ENCODE peak calls at places on chromosomes 5 and 9, in five cellular contexts. One of them, this sample, is unnamed.

GRCh38 chr9:37503736-37504135 is 18.0 kb downstream of the POLR1E start:
- DNase-seq in kidney glomerular epithelial cell: no peak
- DNase-seq in activated CD8-positive, alpha-beta memory T cell treated with anti-CD3 and anti-CD28 coated beads, Interleukin-2, amount 50 U/mL, for 48 hours: no peak
- DNase-seq in heart right ventricle: no peak
- DNase-seq in AG08396: no peak
- DNase-seq in this sample: no peak

GRCh38 chr5:1881273-1881586 is 1.5 kb downstream of the IRX4 start:
- DNase-seq in kidney glomerular epithelial cell: no peak
- DNase-seq in activated CD8-positive, alpha-beta memory T cell treated with anti-CD3 and anti-CD28 coated beads, Interleukin-2, amount 50 U/mL, for 48 hours: no peak
- DNase-seq in heart right ventricle: no peak
- DNase-seq in AG08396: no peak
- DNase-seq in this sample: no peak

GRCh38 chr5:74311961-74312360 is 328.6 kb downstream of the ENC1 start:
- DNase-seq in kidney glomerular epithelial cell: no peak
- DNase-seq in activated CD8-positive, alpha-beta memory T cell treated with anti-CD3 and anti-CD28 coated beads, Interleukin-2, amount 50 U/mL, for 48 hours: no peak
- DNase-seq in heart right ventricle: no peak
- DNase-seq in AG08396: no peak
- DNase-seq in this sample: no peak

GRCh38 chr5:173891367-173891766 is 3.2 kb downstream of the CPEB4 start:
- DNase-seq in kidney glomerular epithelial cell: no peak
- DNase-seq in activated CD8-positive, alpha-beta memory T cell treated with anti-CD3 and anti-CD28 coated beads, Interleukin-2, amount 50 U/mL, for 48 hours: no peak
- DNase-seq in heart right ventricle: no peak
- DNase-seq in AG08396: no peak
- DNase-seq in this sample: no peak

GRCh38 chr5:115402822-115403577 is 106.5 kb upstream of the CCDC112 start:
- DNase-seq in kidney glomerular epithelial cell: peak; percentile 10
- DNase-seq in activated CD8-positive, alpha-beta memory T cell treated with anti-CD3 and anti-CD28 coated beads, Interleukin-2, amount 50 U/mL, for 48 hours: no peak
- DNase-seq in heart right ventricle: no peak
- DNase-seq in AG08396: no peak
- DNase-seq in this sample: no peak

GRCh38 chr5:126309860-126310259 is 113.3 kb upstream of the GRAMD2B start:
- DNase-seq in kidney glomerular epithelial cell: no peak
- DNase-seq in activated CD8-positive, alpha-beta memory T cell treated with anti-CD3 and anti-CD28 coated beads, Interleukin-2, amount 50 U/mL, for 48 hours: no peak
- DNase-seq in heart right ventricle: no peak
- DNase-seq in AG08396: no peak
- DNase-seq in this sample: peak; percentile 42

GRCh38 chr5:164472150-164472549 is 966.7 kb downstream of the MAT2B start:
- DNase-seq in kidney glomerular epithelial cell: no peak
- DNase-seq in activated CD8-positive, alpha-beta memory T cell treated with anti-CD3 and anti-CD28 coated beads, Interleukin-2, amount 50 U/mL, for 48 hours: no peak
- DNase-seq in heart right ventricle: no peak
- DNase-seq in AG08396: no peak
- DNase-seq in this sample: no peak

GRCh38 chr5:42889311-42889933 is 77.7 kb upstream of the SELENOP start:
- DNase-seq in kidney glomerular epithelial cell: peak; percentile 40
- DNase-seq in activated CD8-positive, alpha-beta memory T cell treated with anti-CD3 and anti-CD28 coated beads, Interleukin-2, amount 50 U/mL, for 48 hours: peak; percentile 76
- DNase-seq in heart right ventricle: peak; percentile 80
- DNase-seq in AG08396: peak; percentile 65
- DNase-seq in this sample: peak; percentile 63

GRCh38 chr5:150789943-150790611 is 11.5 kb downstream of the SMIM3 start:
- DNase-seq in kidney glomerular epithelial cell: peak; percentile 95
- DNase-seq in activated CD8-positive, alpha-beta memory T cell treated with anti-CD3 and anti-CD28 coated beads, Interleukin-2, amount 50 U/mL, for 48 hours: peak; percentile 71
- DNase-seq in heart right ventricle: peak; percentile 46
- DNase-seq in AG08396: peak; percentile 80
- DNase-seq in this sample: peak; percentile 100

This sample was measured in renal cortical epithelial cell.